ENCODE peak calls at places on chromosome 21, in five cellular contexts. F is H9, R is osteoblast, K is endothelial cell, U is OCI-LY7. Q is an unnamed sample.

GRCh38 chr21:34669149-34669879 is 520 bp downstream of the CLIC6 start:
- DNase-seq in F (no peak), K (peak), R (no peak), U (no peak), Q (peak)

GRCh38 chr21:38810826-38811164 is 5.1 kb downstream of the ETS2 start:
- DNase-seq in K (no peak), F (no peak), U (no peak), R (no peak), Q (no peak)

GRCh38 chr21:36434144-36434543 is 45.8 kb downstream of the CLDN14 start:
- DNase-seq in U (no peak), R (no peak), F (no peak), K (no peak), Q (no peak)

GRCh38 chr21:31502537-31503143 is 156.9 kb upstream of the SOD1 start:
- DNase-seq in U (no peak), F (no peak), K (no peak), R (no peak), Q (no peak)

GRCh38 chr21:37159053-37159776 is 86.2 kb downstream of the TTC3 start:
- DNase-seq in F (no peak), K (no peak), U (no peak), R (no peak), Q (peak)

GRCh38 chr21:15457962-15458361 is 271.8 kb upstream of the USP25 start:
- DNase-seq in U (no peak), R (no peak), K (no peak), F (no peak), Q (no peak)

GRCh38 chr21:44282370-44282769 is 3.3 kb upstream of the AIRE start:
- DNase-seq in U (no peak), R (no peak), K (no peak), F (no peak), Q (no peak)

GRCh38 chr21:41919666-41920398 is 34.0 kb downstream of the C2CD2 start:
- DNase-seq in K (no peak), R (no peak), U (no peak), F (no peak), Q (no peak)

GRCh38 chr21:36628096-36628495 is 70.8 kb upstream of the SIM2 start:
- DNase-seq in U (no peak), K (no peak), R (no peak), F (no peak), Q (no peak)

GRCh38 chr21:37821791-37822450 is 94.3 kb downstream of the KCNJ6 start:
- DNase-seq in K (no peak), U (no peak), F (no peak), R (peak), Q (no peak)

GRCh38 chr21:36710729-36711048 is 11.8 kb downstream of the SIM2 start:
- DNase-seq in K (no peak), R (no peak), U (peak), F (no peak), Q (no peak)

GRCh38 chr21:36806103-36806502 is 107.2 kb downstream of the SIM2 start:
- DNase-seq in K (no peak), F (no peak), U (no peak), R (no peak), Q (no peak)

GRCh38 chr21:35147439-35147838 is 98.3 kb upstream of the RUNX1 start:
- DNase-seq in R (no peak), U (no peak), K (no peak), F (no peak), Q (no peak)

GRCh38 chr21:41620982-41621381 is 113.0 kb upstream of the TMPRSS2 start:
- DNase-seq in U (no peak), K (no peak), F (no peak), R (no peak), Q (no peak)

GRCh38 chr21:31136891-31137290 is 98.6 kb upstream of the KRTAP19-8 start:
- DNase-seq in F (no peak), K (no peak), R (no peak), U (no peak), Q (peak)

GRCh38 chr21:32930673-32931072 is 95.1 kb upstream of the OLIG2 start:
- DNase-seq in R (no peak), K (no peak), U (no peak), F (peak), Q (no peak)

GRCh38 chr21:35136106-35136505 is 87.0 kb upstream of the RUNX1 start:
- DNase-seq in F (no peak), R (no peak), U (no peak), K (no peak), Q (no peak)

GRCh38 chr21:31142600-31142999 is 104.3 kb upstream of the KRTAP19-8 start:
- DNase-seq in F (no peak), K (peak), U (peak), R (no peak), Q (no peak)

GRCh38 chr21:33850985-33851384 is 64.6 kb downstream of the ATP5PO start:
- DNase-seq in U (no peak), R (no peak), F (no peak), K (no peak), Q (no peak)

GRCh38 chr21:20570824-20571232 is 427.4 kb upstream of the NCAM2 start:
- DNase-seq in U (no peak), F (peak), K (peak), R (no peak), Q (no peak)

GRCh38 chr21:45293726-45294401 is 6.2 kb upstream of the POFUT2 start:
- DNase-seq in R (peak), U (no peak), F (no peak), K (peak), Q (no peak)
- TF ChIP-seq CTCF in R (no peak), U (no peak), F (no peak), K (no peak), Q (no peak)

DNA sequence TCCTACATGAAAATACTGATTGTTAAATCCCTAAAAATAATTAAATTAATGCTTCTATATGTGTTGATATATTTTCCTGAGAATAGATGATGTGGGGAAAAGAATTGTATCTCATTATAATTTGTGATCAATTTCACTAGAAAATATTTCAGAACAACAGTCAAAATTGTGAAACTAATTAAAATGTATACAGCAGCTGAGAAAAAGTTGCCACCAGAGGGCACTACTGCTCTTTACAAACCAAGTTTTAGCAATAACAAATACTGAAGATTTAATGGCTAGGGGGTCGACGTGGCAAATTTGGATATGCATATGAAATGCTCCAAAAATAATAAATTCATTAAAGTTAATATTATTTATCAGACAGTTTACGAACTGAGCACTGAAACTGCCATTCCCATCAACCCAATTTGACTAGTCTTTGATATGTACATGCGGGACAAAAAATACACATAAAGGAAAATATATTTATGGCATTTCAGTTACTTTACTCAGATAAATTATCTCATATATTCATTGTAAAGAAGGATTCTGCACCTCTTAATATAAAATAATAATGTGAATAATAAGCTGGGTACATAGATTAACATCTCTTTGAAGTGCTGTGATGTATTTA is 96.3 kb upstream of the TMPRSS15 start:
- DNase-seq in U (peak), K (peak), R (no peak), F (no peak), Q (no peak)
- TF ChIP-seq CTCF in U (peak), K (peak), R (peak), F (peak), Q (peak)

DNA sequence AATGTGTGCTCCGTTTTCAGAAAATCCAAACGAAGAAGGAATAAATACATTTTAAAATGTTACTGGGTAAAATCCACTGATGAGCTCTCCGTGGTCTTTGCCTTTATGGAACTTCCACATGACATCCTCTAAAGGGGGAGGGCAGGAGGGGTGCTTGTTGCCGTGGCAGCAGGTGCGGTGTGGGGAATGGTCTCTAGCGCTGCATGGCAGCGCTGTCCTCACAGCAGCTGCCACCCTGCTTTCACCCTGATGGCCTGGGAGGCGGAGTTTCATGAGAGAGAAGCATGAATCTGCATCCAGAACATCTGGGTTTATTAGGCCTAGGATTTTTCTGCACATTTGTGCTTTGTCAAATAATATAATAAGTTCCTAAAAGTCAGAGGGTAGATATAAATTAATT is 228.7 kb downstream of the DSCAM start:
- DNase-seq in U (no peak), R (no peak), F (no peak), K (no peak), Q (no peak)
- TF ChIP-seq CTCF in U (no peak), R (no peak), F (no peak), K (no peak), Q (no peak)

GRCh38 chr21:40169971-40170370 is 302.7 kb downstream of the PCP4 start:
- DNase-seq in K (no peak), F (no peak), U (no peak), R (no peak), Q (no peak)

GRCh38 chr21:40178726-40179125 is 311.5 kb downstream of the PCP4 start:
- DNase-seq in R (no peak), U (no peak), F (no peak), K (no peak), Q (no peak)

GRCh38 chr21:40177979-40178378 is 310.7 kb downstream of the PCP4 start:
- DNase-seq in R (no peak), K (no peak), F (no peak), U (no peak), Q (no peak)

GRCh38 chr21:40176732-40177131 is 309.5 kb downstream of the PCP4 start:
- DNase-seq in F (no peak), R (no peak), K (no peak), U (no peak), Q (no peak)

DNA sequence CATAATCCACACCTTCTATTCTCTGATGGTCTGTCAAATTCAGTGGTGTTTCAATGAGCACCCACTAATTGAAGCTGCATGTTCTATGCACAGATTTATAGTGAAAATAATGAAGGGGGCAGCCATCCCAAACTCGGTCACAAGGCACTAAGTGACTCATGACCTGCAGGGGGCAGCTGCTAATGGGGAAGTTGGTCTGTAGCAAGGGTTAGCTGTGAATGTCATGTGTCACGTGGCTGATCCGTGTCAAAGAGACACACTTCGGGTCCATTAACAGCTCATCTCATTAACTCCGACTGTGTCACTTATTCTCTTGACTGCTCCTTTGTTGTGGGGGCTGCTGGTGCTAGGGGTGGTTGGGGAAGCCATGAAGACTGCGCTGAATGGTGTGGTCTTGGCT is 306.6 kb downstream of the PCP4 start:
- DNase-seq in R (no peak), F (peak), U (no peak), K (no peak), Q (no peak)
- TF ChIP-seq CTCF in R (no peak), F (peak), U (no peak), K (no peak), Q (no peak)

GRCh38 chr21:43207868-43208267 is 39.1 kb downstream of the CRYAA start:
- DNase-seq in K (no peak), F (no peak), R (peak), U (no peak), Q (no peak)

GRCh38 chr21:43208561-43209332 is 39.9 kb downstream of the CRYAA start:
- DNase-seq in F (peak), R (peak), K (no peak), U (no peak), Q (no peak)

GRCh38 chr21:43209575-43210453 is 41.0 kb downstream of the CRYAA start:
- DNase-seq in F (peak), R (peak), U (no peak), K (no peak), Q (no peak)

GRCh38 chr21:43210454-43211084 is 41.8 kb downstream of the CRYAA start:
- DNase-seq in U (no peak), R (peak), F (no peak), K (no peak), Q (no peak)

GRCh38 chr21:43211085-43212071 is 42.6 kb downstream of the CRYAA start:
- DNase-seq in R (peak), F (peak), U (peak), K (no peak), Q (no peak)
- TF ChIP-seq CTCF in R (peak), F (peak), U (peak), K (no peak), Q (no peak)

DNA sequence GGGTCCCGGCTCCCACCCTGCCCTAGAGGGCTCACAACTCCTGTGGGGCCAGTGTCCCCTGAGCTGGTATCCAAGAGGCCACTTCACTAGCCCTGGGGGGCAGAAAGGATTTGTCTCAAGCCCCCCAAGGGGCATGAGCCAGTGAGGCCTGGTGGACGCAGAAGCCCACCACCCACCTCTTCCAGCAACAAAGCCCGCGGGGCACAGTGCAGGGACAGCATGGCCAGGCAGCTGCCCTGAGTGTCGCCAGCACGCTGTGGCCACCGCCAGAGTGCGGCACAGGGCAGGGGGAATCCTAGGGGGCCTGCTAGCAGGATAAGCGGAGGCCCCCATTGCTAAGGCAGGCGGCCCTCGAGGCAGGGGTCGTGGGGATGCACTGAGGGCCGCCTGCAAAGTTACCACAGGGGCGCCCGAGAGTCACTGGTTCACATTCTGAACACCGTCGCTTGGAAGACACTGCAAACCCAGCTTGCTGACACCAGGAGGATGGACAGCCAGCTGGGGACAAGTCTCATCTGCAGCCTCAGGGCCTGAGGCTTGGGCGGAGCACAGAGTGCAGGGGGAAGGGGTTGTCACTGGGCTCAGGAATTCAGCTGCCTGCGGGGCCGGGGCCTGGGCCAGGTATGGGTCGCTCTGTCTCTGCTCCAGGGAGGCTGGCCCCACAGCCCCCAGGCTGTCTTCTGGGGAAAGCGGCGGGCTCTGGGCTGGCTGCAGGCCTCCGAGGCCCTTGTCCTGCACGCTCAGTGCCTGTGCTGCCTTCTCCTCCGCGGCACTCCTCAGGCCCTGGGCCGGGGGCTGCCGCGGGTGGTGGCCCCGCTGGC is 26.8 kb downstream of the SLC19A1 start:
- DNase-seq in F (peak), R (no peak), U (no peak), K (no peak), Q (no peak)
- TF ChIP-seq CTCF in F (peak), R (no peak), U (no peak), K (no peak), Q (no peak)

GRCh38 chr21:14382835-14383595 is at the start of gene HSPA13:
- DNase-seq in R (peak), F (peak), K (peak), U (peak), Q (peak)
- TF ChIP-seq CTCF in R (no peak), F (peak), K (no peak), U (no peak), Q (no peak)

Q was measured in GM20000.